ENCODE peak calls at places on chromosome 13, in nine cellular contexts. One of them, this sample, is unnamed.

GRCh38 chr13:59490651-59491050 is 673.1 kb downstream of the DIAPH3 start:
- DNase-seq in GM06990: no peak
- DNase-seq in lung: no peak
- DNase-seq in psoas muscle: no peak
- DNase-seq in WTC11: no peak
- DNase-seq in CD8-positive, alpha-beta T cell: no peak
- DNase-seq in glutamatergic neuron: no peak
- DNase-seq in nephron progenitor cell: no peak
- DNase-seq in lower leg skin: no peak
- DNase-seq in this sample: no peak

GRCh38 chr13:95676100-95676774 is 702 bp upstream of the DNAJC3 start:
- DNase-seq in CD8-positive, alpha-beta T cell: peak; percentile 33
- DNase-seq in lower leg skin: peak; percentile 21
- DNase-seq in psoas muscle: no peak
- DNase-seq in lung: no peak
- DNase-seq in GM06990: no peak
- DNase-seq in glutamatergic neuron: no peak
- DNase-seq in nephron progenitor cell: no peak
- DNase-seq in WTC11: no peak
- DNase-seq in this sample: no peak

GRCh38 chr13:29081036-29081435 is 260.9 kb downstream of the MTUS2 start:
- DNase-seq in lung: no peak
- DNase-seq in nephron progenitor cell: no peak
- DNase-seq in psoas muscle: no peak
- DNase-seq in CD8-positive, alpha-beta T cell: peak; percentile 24
- DNase-seq in GM06990: peak; percentile 6
- DNase-seq in lower leg skin: no peak
- DNase-seq in glutamatergic neuron: no peak
- DNase-seq in WTC11: no peak
- DNase-seq in this sample: peak; percentile 42

GRCh38 chr13:41075034-41075433 is 13.7 kb downstream of the WBP4 start:
- DNase-seq in CD8-positive, alpha-beta T cell: peak; percentile 33
- DNase-seq in nephron progenitor cell: peak; percentile 26
- DNase-seq in glutamatergic neuron: no peak
- DNase-seq in lung: no peak
- DNase-seq in WTC11: no peak
- DNase-seq in psoas muscle: no peak
- DNase-seq in lower leg skin: no peak
- DNase-seq in GM06990: no peak
- DNase-seq in this sample: peak; percentile 41

GRCh38 chr13:89061821-89062220 is 1390.7 kb downstream of the SLITRK5 start:
- DNase-seq in WTC11: no peak
- DNase-seq in CD8-positive, alpha-beta T cell: no peak
- DNase-seq in nephron progenitor cell: no peak
- DNase-seq in psoas muscle: no peak
- DNase-seq in GM06990: no peak
- DNase-seq in lower leg skin: no peak
- DNase-seq in lung: no peak
- DNase-seq in glutamatergic neuron: no peak
- DNase-seq in this sample: no peak

GRCh38 chr13:93753639-93754038 is 527.0 kb downstream of the GPC6 start:
- DNase-seq in lung: no peak
- DNase-seq in psoas muscle: no peak
- DNase-seq in WTC11: no peak
- DNase-seq in lower leg skin: no peak
- DNase-seq in CD8-positive, alpha-beta T cell: no peak
- DNase-seq in glutamatergic neuron: no peak
- DNase-seq in nephron progenitor cell: no peak
- DNase-seq in GM06990: no peak
- DNase-seq in this sample: no peak

GRCh38 chr13:114101831-114102520 is 30.4 kb downstream of the RASA3 start:
- DNase-seq in lung: no peak
- DNase-seq in glutamatergic neuron: no peak
- DNase-seq in GM06990: no peak
- DNase-seq in WTC11: no peak
- DNase-seq in nephron progenitor cell: peak; percentile 0
- DNase-seq in CD8-positive, alpha-beta T cell: no peak
- DNase-seq in lower leg skin: no peak
- DNase-seq in psoas muscle: peak; percentile 24
- DNase-seq in this sample: no peak

GRCh38 chr13:111177803-111178389 is 62.8 kb downstream of the ARHGEF7 start:
- DNase-seq in lower leg skin: no peak
- DNase-seq in lung: no peak
- DNase-seq in nephron progenitor cell: no peak
- DNase-seq in psoas muscle: no peak
- DNase-seq in WTC11: no peak
- DNase-seq in glutamatergic neuron: no peak
- DNase-seq in CD8-positive, alpha-beta T cell: no peak
- DNase-seq in GM06990: no peak
- DNase-seq in this sample: no peak

GRCh38 chr13:106753241-106753640 is 185.3 kb upstream of the ARGLU1 start:
- DNase-seq in CD8-positive, alpha-beta T cell: no peak
- DNase-seq in WTC11: no peak
- DNase-seq in glutamatergic neuron: no peak
- DNase-seq in lung: no peak
- DNase-seq in GM06990: no peak
- DNase-seq in psoas muscle: no peak
- DNase-seq in nephron progenitor cell: no peak
- DNase-seq in lower leg skin: no peak
- DNase-seq in this sample: no peak

GRCh38 chr13:113982296-113982661 is 8.4 kb upstream of the C13orf46 start:
- DNase-seq in GM06990: no peak
- DNase-seq in glutamatergic neuron: no peak
- DNase-seq in lower leg skin: no peak
- DNase-seq in psoas muscle: peak; percentile 7
- DNase-seq in CD8-positive, alpha-beta T cell: no peak
- DNase-seq in nephron progenitor cell: no peak
- DNase-seq in WTC11: no peak
- DNase-seq in lung: no peak
- DNase-seq in this sample: no peak

GRCh38 chr13:44410328-44410859 is 36.8 kb downstream of the SERP2 start:
- DNase-seq in glutamatergic neuron: no peak
- DNase-seq in psoas muscle: no peak
- DNase-seq in CD8-positive, alpha-beta T cell: no peak
- DNase-seq in nephron progenitor cell: no peak
- DNase-seq in WTC11: no peak
- DNase-seq in lung: no peak
- DNase-seq in GM06990: no peak
- DNase-seq in lower leg skin: no peak
- DNase-seq in this sample: no peak

GRCh38 chr13:44414771-44415170 is 41.1 kb downstream of the SERP2 start:
- DNase-seq in glutamatergic neuron: no peak
- DNase-seq in lung: no peak
- DNase-seq in WTC11: no peak
- DNase-seq in lower leg skin: no peak
- DNase-seq in GM06990: no peak
- DNase-seq in CD8-positive, alpha-beta T cell: no peak
- DNase-seq in nephron progenitor cell: no peak
- DNase-seq in psoas muscle: no peak
- DNase-seq in this sample: no peak

GRCh38 chr13:44412341-44412935 is 38.8 kb downstream of the SERP2 start:
- DNase-seq in GM06990: no peak
- DNase-seq in lower leg skin: no peak
- DNase-seq in CD8-positive, alpha-beta T cell: no peak
- DNase-seq in WTC11: no peak
- DNase-seq in nephron progenitor cell: no peak
- DNase-seq in psoas muscle: no peak
- DNase-seq in glutamatergic neuron: no peak
- DNase-seq in lung: no peak
- DNase-seq in this sample: no peak

GRCh38 chr13:44411841-44412240 is 38.2 kb downstream of the SERP2 start:
- DNase-seq in GM06990: no peak
- DNase-seq in lung: no peak
- DNase-seq in WTC11: no peak
- DNase-seq in lower leg skin: no peak
- DNase-seq in glutamatergic neuron: no peak
- DNase-seq in psoas muscle: no peak
- DNase-seq in CD8-positive, alpha-beta T cell: no peak
- DNase-seq in nephron progenitor cell: no peak
- DNase-seq in this sample: no peak

DNA sequence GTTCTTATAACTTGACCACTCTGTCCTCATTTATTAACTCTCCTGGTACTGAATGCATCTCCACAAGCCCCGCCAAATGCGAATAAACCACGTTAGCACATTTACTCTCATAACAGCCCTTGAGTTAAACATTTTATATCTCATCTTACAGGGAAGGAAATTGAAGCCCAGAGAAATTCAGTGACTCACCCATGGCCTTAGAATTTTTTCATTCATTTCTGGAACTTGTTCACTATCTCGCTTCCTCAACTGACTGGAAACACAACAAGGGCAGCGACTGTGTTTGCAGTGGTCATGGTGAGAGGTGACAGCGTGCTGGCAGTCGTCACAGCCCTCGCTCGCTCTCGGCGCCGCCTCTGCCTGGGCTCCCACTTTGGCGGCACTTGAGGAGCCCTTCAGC is 39.5 kb downstream of the SERP2 start:
- DNase-seq in glutamatergic neuron: no peak
- DNase-seq in CD8-positive, alpha-beta T cell: no peak
- DNase-seq in WTC11: no peak
- DNase-seq in GM06990: no peak
- DNase-seq in psoas muscle: no peak
- DNase-seq in lower leg skin: no peak
- DNase-seq in lung: no peak
- DNase-seq in nephron progenitor cell: no peak
- DNase-seq in this sample: no peak
- TF ChIP-seq CTCF in glutamatergic neuron: no peak
- TF ChIP-seq CTCF in CD8-positive, alpha-beta T cell: no peak
- TF ChIP-seq CTCF in WTC11: no peak
- TF ChIP-seq CTCF in GM06990: no peak
- TF ChIP-seq CTCF in psoas muscle: no peak
- TF ChIP-seq CTCF in lower leg skin: no peak
- TF ChIP-seq CTCF in lung: no peak
- TF ChIP-seq CTCF in nephron progenitor cell: no peak
- TF ChIP-seq CTCF in this sample: no peak

DNA sequence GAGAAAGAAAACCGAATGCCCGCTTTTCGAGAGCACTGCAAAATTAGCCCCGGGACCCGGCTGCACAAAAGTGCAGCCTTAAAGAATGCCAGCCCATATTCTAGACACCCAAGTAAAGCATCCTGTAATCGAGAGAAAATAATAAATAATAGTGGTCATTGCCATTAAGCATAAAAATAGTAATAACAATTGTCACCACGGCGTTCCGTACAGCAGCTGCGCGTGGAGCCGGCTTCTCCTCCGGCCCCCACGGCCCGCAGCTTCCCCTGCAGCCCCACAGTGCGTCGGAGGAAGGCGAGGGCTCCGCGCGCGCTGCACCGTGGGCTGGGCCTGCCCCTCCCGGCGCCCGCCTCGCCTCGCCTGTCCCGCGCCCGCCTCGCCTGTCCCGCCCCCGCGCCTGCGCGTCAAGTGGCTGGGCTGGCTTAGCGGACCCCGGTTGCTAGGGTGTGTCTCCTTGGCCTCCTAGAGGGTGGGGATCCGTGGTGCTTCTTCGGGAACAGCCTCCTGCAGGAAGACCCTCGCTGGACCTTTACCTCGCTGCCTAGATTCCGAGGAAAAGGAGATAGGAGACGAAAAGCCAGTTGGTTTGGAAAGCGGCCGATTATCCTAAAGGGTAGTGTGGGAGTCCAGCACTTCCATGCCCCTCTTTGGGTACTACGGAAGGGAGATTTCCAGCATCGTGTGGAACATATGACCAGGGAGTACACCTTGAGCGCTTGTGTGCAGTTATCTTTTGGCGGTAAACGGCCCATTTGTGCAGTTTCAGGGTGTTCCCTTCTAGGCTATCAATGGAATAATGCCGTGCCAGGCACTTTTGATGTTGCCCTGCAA is at the start of gene LRRC63:
- DNase-seq in CD8-positive, alpha-beta T cell: peak; percentile 85
- DNase-seq in psoas muscle: peak; percentile 76
- DNase-seq in WTC11: peak; percentile 72
- DNase-seq in nephron progenitor cell: peak; percentile 86
- DNase-seq in lung: peak; percentile 76
- DNase-seq in GM06990: peak; percentile 84
- DNase-seq in lower leg skin: peak; percentile 51
- DNase-seq in glutamatergic neuron: peak; percentile 80
- DNase-seq in this sample: peak; percentile 82
- TF ChIP-seq CTCF in CD8-positive, alpha-beta T cell: no peak
- TF ChIP-seq CTCF in psoas muscle: no peak
- TF ChIP-seq CTCF in WTC11: no peak
- TF ChIP-seq CTCF in nephron progenitor cell: no peak
- TF ChIP-seq CTCF in lung: no peak
- TF ChIP-seq CTCF in GM06990: no peak
- TF ChIP-seq CTCF in lower leg skin: no peak
- TF ChIP-seq CTCF in glutamatergic neuron: no peak
- TF ChIP-seq CTCF in this sample: no peak

DNA sequence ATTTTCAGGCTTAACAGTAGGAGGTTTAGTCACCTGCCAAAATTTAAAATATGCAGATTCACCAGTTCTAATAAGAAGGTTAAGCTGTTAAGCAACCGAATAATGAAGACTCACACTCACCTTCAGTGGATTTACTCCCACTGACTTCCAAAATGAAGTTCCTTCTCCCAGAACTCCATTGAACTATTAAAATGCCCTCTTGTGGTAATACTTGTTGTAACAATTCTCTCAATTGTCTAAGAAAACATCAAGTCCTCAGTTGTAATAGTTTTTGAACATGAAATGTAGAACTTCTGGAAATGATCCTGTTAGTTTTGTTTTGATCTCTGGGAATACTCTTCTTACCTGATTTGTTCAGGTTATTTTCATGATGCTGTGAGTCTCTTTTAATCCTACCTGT is 522.0 kb upstream of the ATXN8OS start:
- DNase-seq in psoas muscle: no peak
- DNase-seq in glutamatergic neuron: no peak
- DNase-seq in nephron progenitor cell: no peak
- DNase-seq in lung: no peak
- DNase-seq in CD8-positive, alpha-beta T cell: no peak
- DNase-seq in lower leg skin: no peak
- DNase-seq in GM06990: no peak
- DNase-seq in WTC11: no peak
- DNase-seq in this sample: no peak
- TF ChIP-seq CTCF in psoas muscle: no peak
- TF ChIP-seq CTCF in glutamatergic neuron: no peak
- TF ChIP-seq CTCF in nephron progenitor cell: no peak
- TF ChIP-seq CTCF in lung: no peak
- TF ChIP-seq CTCF in CD8-positive, alpha-beta T cell: no peak
- TF ChIP-seq CTCF in lower leg skin: no peak
- TF ChIP-seq CTCF in GM06990: no peak
- TF ChIP-seq CTCF in WTC11: no peak
- TF ChIP-seq CTCF in this sample: no peak

DNA sequence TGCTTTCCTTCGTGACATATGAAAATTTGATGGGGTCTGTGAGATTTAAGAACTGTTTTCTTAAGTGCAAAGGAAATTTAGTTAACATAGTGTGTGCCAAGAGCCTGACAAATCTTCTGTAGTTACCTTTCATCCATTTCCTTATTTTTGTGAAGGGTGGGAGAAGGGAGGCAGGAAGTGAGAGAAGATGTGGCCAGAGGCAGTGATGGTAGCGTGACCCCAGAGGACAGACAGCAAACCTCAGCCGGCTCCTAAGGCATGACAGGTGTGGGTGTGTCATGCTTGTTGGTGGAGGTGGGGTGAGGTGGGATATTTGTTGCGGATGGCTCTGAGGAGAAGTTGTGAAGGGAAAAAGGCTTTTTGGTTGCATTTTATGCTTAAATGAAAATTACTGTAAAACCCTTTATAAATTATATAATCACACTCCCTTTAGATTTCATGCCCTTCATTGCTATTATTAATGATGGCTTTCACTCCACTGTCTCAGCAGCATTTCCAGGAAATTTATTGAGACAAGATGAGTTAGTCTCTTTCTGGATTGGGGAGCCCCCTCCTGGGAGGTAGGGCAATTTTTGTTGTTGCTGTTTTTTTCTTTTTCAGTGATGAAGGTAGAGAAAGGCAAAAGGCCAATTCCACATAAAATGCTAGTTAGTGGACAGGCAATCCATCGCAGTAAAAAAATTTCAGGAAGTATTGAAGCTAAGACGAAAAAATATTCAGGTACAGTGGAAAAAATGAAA is 80.0 kb downstream of the TEX26 start:
- DNase-seq in GM06990: peak; percentile 11
- DNase-seq in CD8-positive, alpha-beta T cell: no peak
- DNase-seq in WTC11: no peak
- DNase-seq in nephron progenitor cell: no peak
- DNase-seq in glutamatergic neuron: no peak
- DNase-seq in psoas muscle: no peak
- DNase-seq in lung: no peak
- DNase-seq in lower leg skin: no peak
- DNase-seq in this sample: no peak
- TF ChIP-seq CTCF in GM06990: no peak
- TF ChIP-seq CTCF in CD8-positive, alpha-beta T cell: no peak
- TF ChIP-seq CTCF in WTC11: no peak
- TF ChIP-seq CTCF in nephron progenitor cell: peak; percentile 26
- TF ChIP-seq CTCF in glutamatergic neuron: peak; percentile 14
- TF ChIP-seq CTCF in psoas muscle: no peak
- TF ChIP-seq CTCF in lung: no peak
- TF ChIP-seq CTCF in lower leg skin: no peak
- TF ChIP-seq CTCF in this sample: no peak